ENCODE peak calls at places on chromosomes 16 and 17, in five cellular contexts. J, Z, I, S and U are unnamed samples.
A peak's percentile ranks its signal among the peaks of the same experiment; 100 is the strongest.

GRCh38 chr16:71927383-71927782 is 32.1 kb downstream of the IST1 start:
- DNase-seq in J (no peak), Z (no peak), I (no peak), S (no peak), U (no peak)

GRCh38 chr16:85303354-85303883 is 191.1 kb upstream of the CIBAR2 start:
- DNase-seq in J (peak; percentile 92), Z (peak; percentile 81), I (no peak), S (no peak), U (peak; percentile 34)

GRCh38 chr16:74480150-74481029 is 59.1 kb upstream of the CLEC18B start:
- DNase-seq in J (peak; percentile 19), Z (no peak), I (no peak), S (no peak), U (no peak)

GRCh38 chr17:62718420-62718819 is 89.7 kb downstream of the MARCHF10 start:
- DNase-seq in J (no peak), Z (no peak), I (no peak), S (no peak), U (no peak)

GRCh38 chr16:3999479-3999868 is 116.8 kb downstream of the ADCY9 start:
- DNase-seq in J (no peak), Z (no peak), I (no peak), S (no peak), U (no peak)

GRCh38 chr17:20157078-20157360 is 147.9 kb downstream of the SPECC1 start:
- DNase-seq in J (no peak), Z (no peak), I (no peak), S (no peak), U (no peak)

GRCh38 chr16:73147958-73148357 is 100.0 kb upstream of the ZFHX3 start:
- DNase-seq in J (no peak), Z (no peak), I (no peak), S (no peak), U (no peak)

GRCh38 chr16:89404561-89404960 is 85.8 kb downstream of the ANKRD11 start:
- DNase-seq in J (no peak), Z (no peak), I (no peak), S (no peak), U (no peak)

GRCh38 chr16:50642349-50642748 is 38.8 kb downstream of the SNX20 start:
- DNase-seq in J (no peak), Z (no peak), I (no peak), S (no peak), U (no peak)

GRCh38 chr17:21532763-21533385 is 156.7 kb downstream of the KCNJ12 start:
- DNase-seq in J (no peak), Z (no peak), I (no peak), S (no peak), U (no peak)

GRCh38 chr16:80986557-80986956 is 20.1 kb downstream of the CMC2 start:
- DNase-seq in J (no peak), Z (no peak), I (no peak), S (no peak), U (no peak)

GRCh38 chr16:80981103-80981502 is 25.6 kb downstream of the CMC2 start:
- DNase-seq in J (no peak), Z (no peak), I (no peak), S (no peak), U (no peak)

GRCh38 chr16:80982646-80983045 is 24.0 kb downstream of the CMC2 start:
- DNase-seq in J (no peak), Z (no peak), I (no peak), S (no peak), U (no peak)

GRCh38 chr16:80985611-80986010 is 21.1 kb downstream of the CMC2 start:
- DNase-seq in J (no peak), Z (no peak), I (no peak), S (no peak), U (no peak)

DNA sequence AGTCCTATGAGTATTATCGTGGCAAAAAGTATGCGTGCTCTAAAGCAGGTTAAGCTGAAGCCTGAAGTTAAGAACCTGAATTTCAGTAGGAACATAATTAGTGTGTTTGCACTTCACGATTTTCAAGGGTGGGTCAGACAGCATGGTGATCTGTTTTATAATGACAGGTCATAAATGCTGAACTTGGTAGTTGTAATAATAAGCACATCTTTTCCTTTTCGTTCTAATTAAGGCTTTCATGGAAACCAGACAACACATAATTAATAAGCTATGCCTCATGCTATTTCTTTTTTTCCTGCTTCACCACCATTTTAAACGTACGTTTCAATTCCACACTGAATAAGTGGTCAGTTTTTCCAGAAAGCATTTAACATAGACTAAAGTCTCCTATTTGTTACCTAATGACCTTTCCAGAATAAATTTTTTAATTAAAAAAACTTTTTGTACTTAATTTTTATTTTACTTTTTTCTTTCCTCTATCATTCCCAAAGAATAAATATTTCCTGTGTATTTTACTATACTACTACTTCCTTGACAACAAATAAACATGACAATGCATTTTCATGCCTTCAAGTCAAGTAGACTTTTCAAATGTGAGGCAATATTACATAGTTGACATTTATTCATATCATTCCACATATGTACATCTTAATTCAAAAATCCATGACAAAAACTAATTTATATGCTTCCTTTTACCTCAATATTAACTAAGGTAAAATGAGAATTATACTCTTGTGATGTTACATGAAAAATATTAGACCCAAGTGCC is 22.4 kb downstream of the CMC2 start:
- DNase-seq in J (no peak), Z (no peak), I (no peak), S (no peak), U (no peak)
- TF ChIP-seq GABPA in J (no peak), Z (no peak), I (no peak), S (no peak), U (no peak)

GRCh38 chr17:39791296-39791992 is 53.7 kb downstream of the GRB7 start:
- DNase-seq in J (no peak), Z (no peak), I (no peak), S (no peak), U (no peak)
- H3K4me3 ChIP-seq in J (no peak overlapping the region), Z (no peak overlapping the region), I (peak overlapping the region; percentile 21), S (no peak overlapping the region), U (no peak overlapping the region)

DNA sequence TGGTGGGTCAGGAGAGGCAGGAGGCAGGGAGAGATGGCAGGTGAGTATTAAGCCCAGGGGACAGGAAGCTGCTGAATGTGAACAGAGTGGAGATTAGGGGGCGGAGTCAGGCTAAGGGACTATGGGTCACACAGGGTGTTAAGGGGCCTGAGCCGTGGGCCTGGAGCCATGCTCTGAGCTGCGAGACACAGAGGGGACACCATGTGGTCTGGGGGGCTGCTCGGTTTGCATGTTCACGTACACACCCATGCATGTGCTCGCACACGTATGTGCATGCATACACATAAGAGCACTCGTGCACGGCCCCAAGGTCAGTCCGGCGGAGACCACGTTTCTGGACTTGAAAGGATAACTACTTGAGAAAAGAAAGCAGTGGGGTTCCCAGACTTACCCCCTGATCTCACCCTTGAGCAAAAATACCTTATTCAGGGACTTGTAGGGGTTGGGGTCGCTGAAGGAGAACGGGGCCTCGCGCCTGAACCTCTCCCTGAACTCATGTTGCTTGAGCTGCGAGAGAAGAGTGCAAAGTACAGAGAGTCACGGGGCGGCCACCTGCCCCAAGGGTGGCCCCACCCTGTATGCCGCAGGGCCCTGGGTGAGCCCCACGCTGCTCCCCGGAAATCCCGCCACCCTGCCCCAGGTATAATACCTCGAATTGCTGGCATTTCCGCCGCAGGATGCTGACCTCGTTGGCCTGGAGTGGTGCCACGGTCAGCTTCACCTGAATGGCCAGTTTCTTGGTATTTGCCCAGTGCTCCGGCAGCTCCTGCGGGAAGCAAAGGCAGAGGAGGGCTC is 50.8 kb downstream of the DNAH17 start:
- DNase-seq in J (no peak), Z (no peak), I (no peak), S (no peak), U (no peak)
- TF ChIP-seq GABPA in J (no peak), Z (no peak), I (no peak), S (no peak), U (no peak)

GRCh38 chr17:7176870-7177209 is 2.3 kb downstream of the ASGR1 start:
- DNase-seq in J (no peak), Z (peak; percentile 55), I (no peak), S (no peak), U (no peak)
- H3K4me3 ChIP-seq in J (no peak overlapping the region), Z (no peak overlapping the region), I (no peak overlapping the region), S (peak overlapping the region; percentile 39), U (no peak overlapping the region)

DNA sequence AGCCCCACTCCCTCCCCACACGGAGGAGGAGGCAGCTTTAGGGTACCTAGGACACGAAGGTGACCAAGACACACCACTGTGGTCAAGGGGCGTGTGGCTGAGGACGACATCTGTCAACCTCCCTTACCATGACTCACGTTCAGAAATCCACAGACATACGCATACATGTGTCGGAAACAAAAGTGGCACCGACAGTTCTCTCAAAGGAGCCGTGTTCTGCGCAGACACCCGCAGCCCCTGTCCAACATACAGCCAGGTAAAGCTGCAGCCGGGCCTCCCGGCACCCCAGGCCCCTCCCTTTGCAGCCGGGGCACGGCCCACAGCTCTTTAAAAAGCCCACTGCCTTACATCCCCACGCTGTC is 40.4 kb upstream of the KLHDC4 start:
- DNase-seq in J (no peak), Z (no peak), I (no peak), S (no peak), U (no peak)
- TF ChIP-seq GABPA in J (no peak), Z (no peak), I (no peak), S (no peak), U (no peak)